ENCODE peak calls at places on chromosomes 11 and 22, in seven cellular contexts. One of them, this sample, is unnamed.

GRCh38 chr22:41216984-41217383 is 11.9 kb downstream of the L3MBTL2 start:
- DNase-seq in IMR-90: peak
- DNase-seq in fibroblast of villous mesenchyme: peak
- DNase-seq in cardiac fibroblast: peak
- DNase-seq in PC-3: no peak
- DNase-seq in uterus: no peak
- DNase-seq in OCI-LY7: no peak
- DNase-seq in this sample: no peak

GRCh38 chr11:47186937-47187681 is 875 bp upstream of the PACSIN3 start:
- DNase-seq in IMR-90: peak
- DNase-seq in fibroblast of villous mesenchyme: peak
- DNase-seq in cardiac fibroblast: peak
- DNase-seq in PC-3: no peak
- DNase-seq in uterus: peak
- DNase-seq in OCI-LY7: no peak
- DNase-seq in this sample: no peak

GRCh38 chr22:30704978-30705377 is 10.3 kb downstream of the OSBP2 start:
- DNase-seq in IMR-90: no peak
- DNase-seq in fibroblast of villous mesenchyme: no peak
- DNase-seq in cardiac fibroblast: no peak
- DNase-seq in PC-3: no peak
- DNase-seq in uterus: no peak
- DNase-seq in OCI-LY7: no peak
- DNase-seq in this sample: no peak

GRCh38 chr22:16949561-16949960 is 58.5 kb downstream of the GAB4 start:
- DNase-seq in IMR-90: no peak
- DNase-seq in fibroblast of villous mesenchyme: no peak
- DNase-seq in cardiac fibroblast: no peak
- DNase-seq in PC-3: no peak
- DNase-seq in uterus: no peak
- DNase-seq in OCI-LY7: no peak
- DNase-seq in this sample: no peak

GRCh38 chr11:44351898-44352498 is 42.1 kb upstream of the ALX4 start:
- DNase-seq in IMR-90: no peak
- DNase-seq in fibroblast of villous mesenchyme: no peak
- DNase-seq in cardiac fibroblast: peak
- DNase-seq in PC-3: no peak
- DNase-seq in uterus: no peak
- DNase-seq in OCI-LY7: no peak
- DNase-seq in this sample: no peak

GRCh38 chr11:20160425-20161229 is at the start of gene DBX1:
- DNase-seq in IMR-90: no peak
- DNase-seq in fibroblast of villous mesenchyme: no peak
- DNase-seq in cardiac fibroblast: no peak
- DNase-seq in PC-3: no peak
- DNase-seq in uterus: no peak
- DNase-seq in OCI-LY7: no peak
- DNase-seq in this sample: no peak

GRCh38 chr22:18042685-18043084 is 18.3 kb upstream of the MICAL3 start:
- DNase-seq in IMR-90: no peak
- DNase-seq in fibroblast of villous mesenchyme: no peak
- DNase-seq in cardiac fibroblast: peak
- DNase-seq in PC-3: peak
- DNase-seq in uterus: no peak
- DNase-seq in OCI-LY7: no peak
- DNase-seq in this sample: no peak

GRCh38 chr11:79296113-79296512 is 144.7 kb downstream of the TENM4 start:
- DNase-seq in IMR-90: no peak
- DNase-seq in fibroblast of villous mesenchyme: no peak
- DNase-seq in cardiac fibroblast: no peak
- DNase-seq in PC-3: no peak
- DNase-seq in uterus: no peak
- DNase-seq in OCI-LY7: no peak
- DNase-seq in this sample: no peak

DNA sequence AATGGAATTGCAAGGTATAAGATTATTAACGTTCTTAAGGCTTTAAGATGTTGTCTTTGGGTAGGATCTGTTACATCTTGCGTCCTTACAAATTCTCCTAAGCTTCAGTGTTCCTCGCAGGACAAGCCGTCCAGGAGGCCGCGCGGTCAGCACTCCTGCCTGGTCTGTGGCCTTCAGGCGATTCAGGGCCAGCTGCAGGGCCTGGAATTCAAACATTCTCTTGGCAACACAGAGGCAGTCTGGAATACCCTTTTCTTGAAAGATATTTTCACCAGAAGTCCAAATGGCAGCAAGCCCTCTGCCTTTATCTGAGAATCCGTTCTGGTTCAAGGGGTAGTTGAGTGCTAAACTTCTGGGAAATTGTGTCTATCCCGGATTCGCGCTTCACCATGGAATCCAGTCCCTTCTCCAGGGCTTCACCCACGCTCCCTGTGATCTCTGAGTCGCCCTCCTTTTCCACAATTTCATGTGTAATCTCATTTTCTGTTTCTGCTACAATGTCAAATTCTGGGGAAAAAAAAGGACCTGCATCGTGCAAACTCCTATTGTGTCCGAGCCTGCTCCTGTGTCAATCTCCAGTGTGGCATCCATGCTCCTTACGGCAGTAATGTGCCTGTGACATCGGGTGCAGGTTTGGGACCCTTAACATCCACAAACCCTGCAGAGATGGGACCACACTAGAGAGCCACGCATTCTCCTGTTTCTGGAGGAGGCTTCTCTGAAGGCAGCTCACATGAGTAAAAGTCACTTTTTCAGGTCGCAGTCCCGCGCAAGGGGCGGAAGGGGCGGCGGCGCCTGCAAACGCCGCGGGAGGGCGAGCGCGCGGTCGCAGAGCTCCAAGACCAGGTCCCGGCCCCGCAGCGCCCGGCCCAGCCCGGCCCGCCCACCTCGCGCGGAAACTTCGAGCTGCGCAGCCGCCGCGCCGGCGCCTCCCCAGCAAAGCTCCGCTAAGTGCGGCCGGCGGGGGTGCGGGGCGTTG is 25.3 kb upstream of the SORL1 start:
- DNase-seq in IMR-90: no peak
- DNase-seq in fibroblast of villous mesenchyme: no peak
- DNase-seq in cardiac fibroblast: no peak
- DNase-seq in PC-3: peak
- DNase-seq in uterus: peak
- DNase-seq in OCI-LY7: peak
- DNase-seq in this sample: peak
- TF ChIP-seq CTCF in IMR-90: no peak
- TF ChIP-seq CTCF in fibroblast of villous mesenchyme: no peak
- TF ChIP-seq CTCF in cardiac fibroblast: no peak
- TF ChIP-seq CTCF in PC-3: no peak
- TF ChIP-seq CTCF in uterus: no peak
- TF ChIP-seq CTCF in OCI-LY7: peak
- TF ChIP-seq CTCF in this sample: peak

GRCh38 chr11:115580416-115580815 is 76.2 kb upstream of the CADM1 start:
- DNase-seq in IMR-90: no peak
- DNase-seq in fibroblast of villous mesenchyme: no peak
- DNase-seq in cardiac fibroblast: no peak
- DNase-seq in PC-3: no peak
- DNase-seq in uterus: no peak
- DNase-seq in OCI-LY7: no peak
- DNase-seq in this sample: no peak

GRCh38 chr11:115579181-115579825 is 75.1 kb upstream of the CADM1 start:
- DNase-seq in IMR-90: no peak
- DNase-seq in fibroblast of villous mesenchyme: no peak
- DNase-seq in cardiac fibroblast: no peak
- DNase-seq in PC-3: peak
- DNase-seq in uterus: no peak
- DNase-seq in OCI-LY7: no peak
- DNase-seq in this sample: no peak

GRCh38 chr11:115585361-115586024 is 81.3 kb upstream of the CADM1 start:
- DNase-seq in IMR-90: no peak
- DNase-seq in fibroblast of villous mesenchyme: no peak
- DNase-seq in cardiac fibroblast: no peak
- DNase-seq in PC-3: no peak
- DNase-seq in uterus: no peak
- DNase-seq in OCI-LY7: no peak
- DNase-seq in this sample: no peak

GRCh38 chr11:115580927-115581680 is 76.9 kb upstream of the CADM1 start:
- DNase-seq in IMR-90: no peak
- DNase-seq in fibroblast of villous mesenchyme: peak
- DNase-seq in cardiac fibroblast: peak
- DNase-seq in PC-3: no peak
- DNase-seq in uterus: no peak
- DNase-seq in OCI-LY7: no peak
- DNase-seq in this sample: no peak

GRCh38 chr11:115581871-115582639 is 77.8 kb upstream of the CADM1 start:
- DNase-seq in IMR-90: peak
- DNase-seq in fibroblast of villous mesenchyme: peak
- DNase-seq in cardiac fibroblast: no peak
- DNase-seq in PC-3: no peak
- DNase-seq in uterus: no peak
- DNase-seq in OCI-LY7: no peak
- DNase-seq in this sample: no peak
- TF ChIP-seq CTCF in IMR-90: peak
- TF ChIP-seq CTCF in fibroblast of villous mesenchyme: no peak
- TF ChIP-seq CTCF in cardiac fibroblast: no peak
- TF ChIP-seq CTCF in PC-3: no peak
- TF ChIP-seq CTCF in uterus: no peak
- TF ChIP-seq CTCF in OCI-LY7: no peak
- TF ChIP-seq CTCF in this sample: no peak

GRCh38 chr11:102589047-102589459 is 36.1 kb downstream of the MMP20 start:
- DNase-seq in IMR-90: no peak
- DNase-seq in fibroblast of villous mesenchyme: no peak
- DNase-seq in cardiac fibroblast: no peak
- DNase-seq in PC-3: no peak
- DNase-seq in uterus: no peak
- DNase-seq in OCI-LY7: no peak
- DNase-seq in this sample: no peak

GRCh38 chr11:102591160-102591718 is 33.9 kb downstream of the MMP20 start:
- DNase-seq in IMR-90: no peak
- DNase-seq in fibroblast of villous mesenchyme: no peak
- DNase-seq in cardiac fibroblast: no peak
- DNase-seq in PC-3: no peak
- DNase-seq in uterus: no peak
- DNase-seq in OCI-LY7: no peak
- DNase-seq in this sample: no peak

GRCh38 chr11:102590646-102591045 is 34.5 kb downstream of the MMP20 start:
- DNase-seq in IMR-90: no peak
- DNase-seq in fibroblast of villous mesenchyme: no peak
- DNase-seq in cardiac fibroblast: no peak
- DNase-seq in PC-3: no peak
- DNase-seq in uterus: no peak
- DNase-seq in OCI-LY7: no peak
- DNase-seq in this sample: no peak

GRCh38 chr11:102596578-102596977 is 28.6 kb downstream of the MMP20 start:
- DNase-seq in IMR-90: no peak
- DNase-seq in fibroblast of villous mesenchyme: no peak
- DNase-seq in cardiac fibroblast: no peak
- DNase-seq in PC-3: no peak
- DNase-seq in uterus: no peak
- DNase-seq in OCI-LY7: no peak
- DNase-seq in this sample: no peak

GRCh38 chr11:102592634-102593581 is 32.2 kb downstream of the MMP20 start:
- DNase-seq in IMR-90: peak
- DNase-seq in fibroblast of villous mesenchyme: peak
- DNase-seq in cardiac fibroblast: peak
- DNase-seq in PC-3: peak
- DNase-seq in uterus: no peak
- DNase-seq in OCI-LY7: peak
- DNase-seq in this sample: no peak
- TF ChIP-seq CTCF in IMR-90: peak
- TF ChIP-seq CTCF in fibroblast of villous mesenchyme: peak
- TF ChIP-seq CTCF in cardiac fibroblast: peak
- TF ChIP-seq CTCF in PC-3: peak
- TF ChIP-seq CTCF in uterus: no peak
- TF ChIP-seq CTCF in OCI-LY7: peak
- TF ChIP-seq CTCF in this sample: peak

DNA sequence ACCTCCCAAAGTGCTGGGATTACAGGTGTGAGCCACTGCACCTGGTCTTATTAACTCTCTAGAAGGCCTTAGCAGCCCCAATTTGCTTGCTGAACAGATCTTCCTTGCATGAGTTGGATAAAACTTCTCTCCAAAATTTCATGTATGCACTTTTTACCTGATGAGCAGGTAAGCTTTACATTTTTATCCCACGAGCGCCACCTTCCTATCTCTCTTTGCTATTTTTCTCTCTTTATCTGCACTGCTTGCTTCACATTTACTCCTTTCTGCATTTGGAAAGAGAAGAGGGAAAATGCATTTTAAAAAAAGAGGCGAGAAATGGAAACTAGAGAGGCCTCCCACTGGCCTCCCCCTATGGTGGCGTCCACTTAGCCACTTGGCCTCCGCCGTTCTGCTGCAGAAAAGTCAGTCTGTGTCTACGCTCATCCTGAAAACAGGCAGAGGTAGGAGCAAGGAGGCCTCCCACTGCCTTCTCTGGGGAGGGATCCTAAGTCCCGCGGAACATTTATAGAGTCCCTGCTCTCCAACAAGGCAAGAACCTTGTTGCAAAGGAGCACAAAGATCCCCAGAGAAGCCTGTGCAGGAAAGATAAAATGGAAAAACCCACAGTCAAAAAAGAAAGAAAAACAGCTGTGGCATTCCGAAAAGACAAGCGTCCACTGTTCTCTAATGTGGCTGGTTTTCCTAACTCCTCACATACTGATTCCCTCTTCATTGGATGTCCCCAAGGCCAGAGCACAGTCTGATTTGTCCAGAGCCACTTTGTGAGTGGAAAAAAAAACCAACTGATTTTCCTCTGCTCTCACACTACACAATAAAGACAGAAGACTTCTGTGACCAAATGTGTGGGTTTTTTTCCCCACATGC is 62.2 kb upstream of the INCENP start:
- DNase-seq in IMR-90: no peak
- DNase-seq in fibroblast of villous mesenchyme: no peak
- DNase-seq in cardiac fibroblast: peak
- DNase-seq in PC-3: peak
- DNase-seq in uterus: no peak
- DNase-seq in OCI-LY7: no peak
- DNase-seq in this sample: no peak
- TF ChIP-seq CTCF in IMR-90: no peak
- TF ChIP-seq CTCF in fibroblast of villous mesenchyme: no peak
- TF ChIP-seq CTCF in cardiac fibroblast: no peak
- TF ChIP-seq CTCF in PC-3: peak
- TF ChIP-seq CTCF in uterus: no peak
- TF ChIP-seq CTCF in OCI-LY7: no peak
- TF ChIP-seq CTCF in this sample: no peak

GRCh38 chr11:61577383-61578118 is 3.3 kb downstream of the SYT7 start:
- DNase-seq in IMR-90: no peak
- DNase-seq in fibroblast of villous mesenchyme: no peak
- DNase-seq in cardiac fibroblast: no peak
- DNase-seq in PC-3: peak
- DNase-seq in uterus: no peak
- DNase-seq in OCI-LY7: no peak
- DNase-seq in this sample: no peak
- TF ChIP-seq CTCF in IMR-90: peak
- TF ChIP-seq CTCF in fibroblast of villous mesenchyme: peak
- TF ChIP-seq CTCF in cardiac fibroblast: peak
- TF ChIP-seq CTCF in PC-3: peak
- TF ChIP-seq CTCF in uterus: no peak
- TF ChIP-seq CTCF in OCI-LY7: no peak
- TF ChIP-seq CTCF in this sample: no peak

GRCh38 chr11:116927163-116927772 is 89.8 kb upstream of the APOA1 start:
- DNase-seq in IMR-90: no peak
- DNase-seq in fibroblast of villous mesenchyme: no peak
- DNase-seq in cardiac fibroblast: no peak
- DNase-seq in PC-3: peak
- DNase-seq in uterus: no peak
- DNase-seq in OCI-LY7: peak
- DNase-seq in this sample: no peak
- TF ChIP-seq CTCF in IMR-90: peak
- TF ChIP-seq CTCF in fibroblast of villous mesenchyme: peak
- TF ChIP-seq CTCF in cardiac fibroblast: peak
- TF ChIP-seq CTCF in PC-3: peak
- TF ChIP-seq CTCF in uterus: no peak
- TF ChIP-seq CTCF in OCI-LY7: peak
- TF ChIP-seq CTCF in this sample: peak

GRCh38 chr22:36304429-36304828 is 51.5 kb downstream of the APOL1 start:
- DNase-seq in IMR-90: peak
- DNase-seq in fibroblast of villous mesenchyme: no peak
- DNase-seq in cardiac fibroblast: no peak
- DNase-seq in PC-3: peak
- DNase-seq in uterus: no peak
- DNase-seq in OCI-LY7: no peak
- DNase-seq in this sample: no peak
- TF ChIP-seq CTCF in IMR-90: no peak
- TF ChIP-seq CTCF in fibroblast of villous mesenchyme: no peak
- TF ChIP-seq CTCF in cardiac fibroblast: no peak
- TF ChIP-seq CTCF in PC-3: no peak
- TF ChIP-seq CTCF in uterus: no peak
- TF ChIP-seq CTCF in OCI-LY7: no peak
- TF ChIP-seq CTCF in this sample: no peak

This sample was measured in CD14-positive monocyte.